ENCODE peak calls at places on chromosome 20, in five cellular contexts. T, O, B, V and L are unnamed samples.

GRCh38 chr20:53643031-53643832 is 49.6 kb upstream of the ZNF217 start:
- DNase-seq in B (peak; percentile 71), V (no peak), T (no peak), O (peak; percentile 93), L (no peak)

GRCh38 chr20:910840-911770 is 5.0 kb downstream of the ANGPT4 start:
- DNase-seq in O (no peak), V (no peak), T (no peak), B (no peak), L (no peak)

GRCh38 chr20:38275815-38276550 is 15.4 kb upstream of the KIAA1755 start:
- DNase-seq in O (no peak), V (no peak), B (no peak), T (no peak), L (no peak)

GRCh38 chr20:21156266-21156665 is 30.4 kb downstream of the KIZ start:
- DNase-seq in V (no peak), O (no peak), T (peak; percentile 55), B (no peak), L (no peak)

GRCh38 chr20:40154514-40154913 is 534.5 kb downstream of the MAFB start:
- DNase-seq in V (no peak), B (no peak), T (no peak), O (no peak), L (no peak)

GRCh38 chr20:10654630-10655029 is 19.2 kb downstream of the JAG1 start:
- DNase-seq in O (peak; percentile 78), T (no peak), V (peak; percentile 74), B (no peak), L (peak; percentile 27)

GRCh38 chr20:53468583-53468982 is 125.1 kb downstream of the ZNF217 start:
- DNase-seq in T (no peak), O (peak; percentile 10), B (no peak), V (no peak), L (no peak)

GRCh38 chr20:58228103-58228483 is 360 bp downstream of the ANKRD60 start:
- DNase-seq in T (no peak), B (no peak), V (no peak), O (no peak), L (peak; percentile 30)

GRCh38 chr20:63553251-63553932 is 567 bp upstream of the FNDC11 start:
- DNase-seq in B (peak; percentile 86), O (peak; percentile 94), T (peak; percentile 16), V (peak; percentile 95), L (peak; percentile 96)

GRCh38 chr20:35467339-35468224 is 12.2 kb downstream of the CEP250 start:
- DNase-seq in V (no peak), T (no peak), O (no peak), B (no peak), L (peak; percentile 68)

GRCh38 chr20:19779634-19780033 is 21.6 kb downstream of the RIN2 start:
- DNase-seq in T (no peak), O (peak; percentile 75), V (no peak), B (no peak), L (no peak)

GRCh38 chr20:2558581-2559301 is 22.4 kb downstream of the TMC2 start:
- DNase-seq in B (no peak), T (no peak), V (no peak), O (no peak), L (peak; percentile 37)

GRCh38 chr20:44031822-44032582 is 117.3 kb downstream of the TOX2 start:
- DNase-seq in B (peak; percentile 6), V (no peak), O (no peak), T (no peak), L (no peak)

GRCh38 chr20:24487648-24488047 is 18.2 kb downstream of the SYNDIG1 start:
- DNase-seq in T (no peak), O (no peak), B (no peak), V (no peak), L (no peak)

GRCh38 chr20:24442909-24443308 is 26.5 kb upstream of the SYNDIG1 start:
- DNase-seq in B (no peak), T (no peak), V (no peak), O (no peak), L (no peak)

GRCh38 chr20:14580426-14581074 is 243.1 kb upstream of the FLRT3 start:
- DNase-seq in V (no peak), B (no peak), O (no peak), T (no peak), L (no peak)

GRCh38 chr20:32167552-32167951 is 40.0 kb downstream of the PLAGL2 start:
- DNase-seq in V (no peak), B (no peak), T (no peak), O (no peak), L (no peak)

GRCh38 chr20:58994390-58995159 is 12.5 kb downstream of the CTSZ start:
- DNase-seq in T (no peak), O (no peak), B (no peak), V (no peak), L (no peak)

GRCh38 chr20:11453430-11453829 is 464.3 kb upstream of the BTBD3 start:
- DNase-seq in O (no peak), T (no peak), B (no peak), V (no peak), L (no peak)

GRCh38 chr20:35013421-35014411 is 58.0 kb downstream of the MYH7B start:
- DNase-seq in T (no peak), B (no peak), O (no peak), V (no peak), L (no peak)

GRCh38 chr20:24797864-24798655 is 151.0 kb upstream of the CST7 start:
- DNase-seq in B (no peak), V (no peak), T (no peak), O (no peak), L (no peak)

GRCh38 chr20:36881888-36882287 is 6.0 kb downstream of the TLDC2 start:
- DNase-seq in V (no peak), T (no peak), O (no peak), B (no peak), L (no peak)

DNA sequence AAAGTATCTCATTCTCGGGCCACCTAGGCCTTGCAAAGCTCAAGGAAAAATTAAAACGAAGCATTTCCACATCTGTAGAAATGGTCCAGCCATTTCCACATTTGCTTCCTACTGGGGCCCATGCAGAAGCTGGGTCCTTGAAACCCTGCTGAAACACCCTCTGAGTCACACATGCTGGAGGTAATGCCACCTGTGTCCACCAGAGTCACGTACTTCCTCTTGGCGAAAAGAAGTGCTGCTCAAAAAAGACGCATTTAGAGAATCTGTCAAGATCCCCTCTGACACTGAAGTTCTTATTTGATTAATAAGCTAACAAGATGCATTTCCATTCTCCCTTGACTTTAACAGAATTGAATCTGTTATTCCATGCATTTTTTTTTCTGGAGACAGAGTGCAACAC is 423.2 kb downstream of the PREX1 start:
- DNase-seq in O (peak; percentile 31), T (no peak), B (no peak), V (no peak), L (no peak)
- TF ChIP-seq CTCF in O (peak; percentile 33), T (peak; percentile 34), B (no peak), V (peak; percentile 20), L (no peak)

GRCh38 chr20:50036703-50037102 is 53.9 kb downstream of the SNAI1 start:
- DNase-seq in B (no peak), O (no peak), T (no peak), V (no peak), L (no peak)

GRCh38 chr20:50037575-50037974 is 54.8 kb downstream of the SNAI1 start:
- DNase-seq in T (no peak), O (no peak), V (no peak), B (no peak), L (no peak)

GRCh38 chr20:50032955-50033666 is 50.3 kb downstream of the SNAI1 start:
- DNase-seq in T (no peak), O (no peak), B (no peak), V (no peak), L (no peak)

GRCh38 chr20:50037123-50037522 is 54.3 kb downstream of the SNAI1 start:
- DNase-seq in V (no peak), B (no peak), O (no peak), T (no peak), L (no peak)

GRCh38 chr20:50034567-50035170 is 51.9 kb downstream of the SNAI1 start:
- DNase-seq in T (peak; percentile 58), O (no peak), V (no peak), B (no peak), L (no peak)
- TF ChIP-seq CTCF in T (no peak), O (no peak), V (no peak), B (no peak), L (no peak)

GRCh38 chr20:22442318-22442717 is 142.1 kb downstream of the FOXA2 start:
- DNase-seq in B (no peak), O (no peak), T (no peak), V (no peak), L (no peak)

GRCh38 chr20:22438346-22438745 is 146.0 kb downstream of the FOXA2 start:
- DNase-seq in O (no peak), V (no peak), B (no peak), T (no peak), L (no peak)

GRCh38 chr20:22437354-22437753 is 147.0 kb downstream of the FOXA2 start:
- DNase-seq in V (no peak), O (no peak), T (no peak), B (no peak), L (no peak)

GRCh38 chr20:22438926-22439325 is 145.4 kb downstream of the FOXA2 start:
- DNase-seq in O (peak; percentile 7), V (no peak), T (no peak), B (no peak), L (no peak)
- TF ChIP-seq CTCF in O (peak; percentile 39), V (no peak), T (no peak), B (no peak), L (no peak)

GRCh38 chr20:4449977-4450715 is 271.6 kb upstream of the PRND start:
- DNase-seq in T (peak; percentile 60), B (no peak), O (no peak), V (no peak), L (no peak)
- TF ChIP-seq CTCF in T (peak; percentile 63), B (no peak), O (peak; percentile 1), V (peak; percentile 17), L (peak; percentile 25)